ENCODE peak calls at places on chromosome 6, in four cellular contexts. D, X, G and I are unnamed samples.

GRCh38 chr6:14016930-14017625 is 92.3 kb downstream of the RNF182 start:
- DNase-seq in D (no peak), X (no peak), G (no peak), I (no peak)

GRCh38 chr6:6057442-6058053 is 50.8 kb upstream of the NRN1 start:
- DNase-seq in D (no peak), X (peak; percentile 42), G (no peak), I (no peak)

GRCh38 chr6:20948531-20948930 is 414.3 kb downstream of the CDKAL1 start:
- DNase-seq in D (no peak), X (no peak), G (no peak), I (no peak)

GRCh38 chr6:111663692-111664564 is 58.2 kb upstream of the TRAF3IP2 start:
- DNase-seq in D (no peak), X (peak; percentile 77), G (no peak), I (no peak)

GRCh38 chr6:116971959-116972358 is 94.9 kb downstream of the RFX6 start:
- DNase-seq in D (no peak), X (peak; percentile 7), G (no peak), I (no peak)

GRCh38 chr6:158660331-158660730 is 10.5 kb downstream of the SYTL3 start:
- DNase-seq in D (no peak), X (no peak), G (peak; percentile 75), I (no peak)

GRCh38 chr6:39357998-39358686 is 35.6 kb upstream of the KCNK16 start:
- DNase-seq in D (no peak), X (peak; percentile 50), G (peak; percentile 35), I (no peak)

GRCh38 chr6:152380351-152380767 is 256.8 kb downstream of the SYNE1 start:
- DNase-seq in D (no peak), X (peak; percentile 36), G (no peak), I (no peak)

GRCh38 chr6:116536216-116536621 is 9.3 kb downstream of the TRAPPC3L start:
- DNase-seq in D (no peak), X (peak; percentile 34), G (no peak), I (no peak)

GRCh38 chr6:109595998-109596397 is 95.0 kb downstream of the AK9 start:
- DNase-seq in D (no peak), X (no peak), G (no peak), I (no peak)
- TF ChIP-seq CTCF in D (no peak), X (no peak), G (no peak), I (peak; percentile 15)

GRCh38 chr6:81450180-81450579 is 302.3 kb downstream of the TENT5A start:
- DNase-seq in D (no peak), X (no peak), G (no peak), I (no peak)
- TF ChIP-seq CTCF in D (no peak), X (no peak), G (no peak), I (no peak)

GRCh38 chr6:155011997-155012396 is 16.9 kb downstream of the TIAM2 start:
- DNase-seq in D (no peak), X (no peak), G (no peak), I (no peak)

GRCh38 chr6:155014715-155015300 is 19.7 kb downstream of the TIAM2 start:
- DNase-seq in D (no peak), X (no peak), G (no peak), I (no peak)

GRCh38 chr6:155013457-155013876 is 18.4 kb downstream of the TIAM2 start:
- DNase-seq in D (no peak), X (no peak), G (no peak), I (no peak)

GRCh38 chr6:155014137-155014536 is 19.0 kb downstream of the TIAM2 start:
- DNase-seq in D (no peak), X (no peak), G (no peak), I (no peak)
- TF ChIP-seq CTCF in D (no peak), X (no peak), G (no peak), I (no peak)

GRCh38 chr6:11043961-11044711 is at the start of gene ELOVL2:
- DNase-seq in D (no peak), X (peak; percentile 16), G (no peak), I (peak; percentile 58)
- TF ChIP-seq CTCF in D (no peak), X (peak; percentile 33), G (peak; percentile 15), I (peak; percentile 61)

GRCh38 chr6:44157152-44157521 is 1.5 kb upstream of the CAPN11 start:
- DNase-seq in D (no peak), X (no peak), G (no peak), I (no peak)
- TF ChIP-seq CTCF in D (no peak), X (no peak), G (no peak), I (no peak)

DNA sequence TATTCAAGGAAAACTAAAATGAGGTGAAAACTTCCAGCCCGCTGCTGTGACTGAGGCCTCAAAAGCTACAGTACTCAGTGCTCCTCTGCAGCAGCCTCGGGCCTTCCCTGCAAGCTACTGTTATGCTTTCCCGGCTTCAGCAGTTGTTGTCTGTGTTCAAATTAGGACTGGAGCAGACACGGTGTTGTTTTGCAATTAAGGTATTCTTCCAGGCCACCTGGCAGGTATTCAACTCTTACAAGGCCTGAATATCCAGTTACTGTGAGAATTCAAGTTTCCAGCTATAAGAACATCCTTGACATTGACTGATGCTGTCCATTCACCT is 10.7 kb downstream of the TXNDC5 start:
- DNase-seq in D (no peak), X (no peak), G (no peak), I (no peak)
- TF ChIP-seq CTCF in D (no peak), X (no peak), G (no peak), I (no peak)

GRCh38 chr6:63295553-63295952 is 24.2 kb downstream of the LGSN start:
- DNase-seq in D (no peak), X (no peak), G (no peak), I (no peak)
- TF ChIP-seq CTCF in D (no peak), X (no peak), G (no peak), I (no peak)